ENCODE peak calls at places on chromosome 1, in seven cellular contexts. One of them, this sample, is unnamed.

GRCh38 chr1:61388586-61388985 is 306.2 kb downstream of the NFIA start:
- DNase-seq in cardiac fibroblast: peak; percentile 60
- DNase-seq in IMR-90: peak; percentile 18
- DNase-seq in transverse colon: no peak
- DNase-seq in heart right ventricle: no peak
- DNase-seq in pancreas: no peak
- DNase-seq in AG04450: no peak
- DNase-seq in this sample: no peak

GRCh38 chr1:210347112-210347511 is 18.4 kb downstream of the HHAT start:
- DNase-seq in cardiac fibroblast: no peak
- DNase-seq in IMR-90: no peak
- DNase-seq in transverse colon: no peak
- DNase-seq in heart right ventricle: no peak
- DNase-seq in pancreas: no peak
- DNase-seq in AG04450: no peak
- DNase-seq in this sample: no peak

GRCh38 chr1:90133133-90133532 is 138.2 kb downstream of the ZNF326 start:
- DNase-seq in cardiac fibroblast: peak; percentile 16
- DNase-seq in IMR-90: peak; percentile 3
- DNase-seq in transverse colon: peak; percentile 23
- DNase-seq in heart right ventricle: no peak
- DNase-seq in pancreas: no peak
- DNase-seq in AG04450: no peak
- DNase-seq in this sample: peak; percentile 27

GRCh38 chr1:202160377-202160940 is at the start of gene PTPN7:
- DNase-seq in cardiac fibroblast: no peak
- DNase-seq in IMR-90: no peak
- DNase-seq in transverse colon: peak; percentile 61
- DNase-seq in heart right ventricle: no peak
- DNase-seq in pancreas: no peak
- DNase-seq in AG04450: no peak
- DNase-seq in this sample: no peak

GRCh38 chr1:116722016-116722838 is 32.0 kb upstream of the CD2 start:
- DNase-seq in cardiac fibroblast: no peak
- DNase-seq in IMR-90: no peak
- DNase-seq in transverse colon: peak; percentile 27
- DNase-seq in heart right ventricle: no peak
- DNase-seq in pancreas: no peak
- DNase-seq in AG04450: no peak
- DNase-seq in this sample: no peak

GRCh38 chr1:57867001-57867400 is 443.1 kb upstream of the DAB1 start:
- DNase-seq in cardiac fibroblast: no peak
- DNase-seq in IMR-90: no peak
- DNase-seq in transverse colon: peak; percentile 53
- DNase-seq in heart right ventricle: no peak
- DNase-seq in pancreas: no peak
- DNase-seq in AG04450: no peak
- DNase-seq in this sample: no peak

GRCh38 chr1:181296180-181296579 is 187.1 kb upstream of the CACNA1E start:
- DNase-seq in cardiac fibroblast: no peak
- DNase-seq in IMR-90: no peak
- DNase-seq in transverse colon: no peak
- DNase-seq in heart right ventricle: no peak
- DNase-seq in pancreas: no peak
- DNase-seq in AG04450: no peak
- DNase-seq in this sample: no peak

GRCh38 chr1:2528016-2528415 is 1.6 kb upstream of the PANK4 start:
- DNase-seq in cardiac fibroblast: no peak
- DNase-seq in IMR-90: no peak
- DNase-seq in transverse colon: no peak
- DNase-seq in heart right ventricle: peak; percentile 80
- DNase-seq in pancreas: peak; percentile 44
- DNase-seq in AG04450: no peak
- DNase-seq in this sample: no peak

GRCh38 chr1:247845011-247845692 is 3.5 kb upstream of the OR11L1 start:
- DNase-seq in cardiac fibroblast: no peak
- DNase-seq in IMR-90: no peak
- DNase-seq in transverse colon: no peak
- DNase-seq in heart right ventricle: no peak
- DNase-seq in pancreas: no peak
- DNase-seq in AG04450: no peak
- DNase-seq in this sample: no peak

GRCh38 chr1:7069888-7070287 is 284.6 kb downstream of the CAMTA1 start:
- DNase-seq in cardiac fibroblast: no peak
- DNase-seq in IMR-90: no peak
- DNase-seq in transverse colon: no peak
- DNase-seq in heart right ventricle: no peak
- DNase-seq in pancreas: no peak
- DNase-seq in AG04450: no peak
- DNase-seq in this sample: no peak

GRCh38 chr1:154883919-154884867 is 14.1 kb upstream of the KCNN3 start:
- DNase-seq in cardiac fibroblast: no peak
- DNase-seq in IMR-90: no peak
- DNase-seq in transverse colon: no peak
- DNase-seq in heart right ventricle: no peak
- DNase-seq in pancreas: no peak
- DNase-seq in AG04450: no peak
- DNase-seq in this sample: no peak

GRCh38 chr1:117656202-117656641 is 50.4 kb downstream of the TENT5C start:
- DNase-seq in cardiac fibroblast: no peak
- DNase-seq in IMR-90: no peak
- DNase-seq in transverse colon: peak; percentile 76
- DNase-seq in heart right ventricle: no peak
- DNase-seq in pancreas: no peak
- DNase-seq in AG04450: no peak
- DNase-seq in this sample: no peak

GRCh38 chr1:244163861-244164562 is 112.9 kb downstream of the ZBTB18 start:
- DNase-seq in cardiac fibroblast: peak; percentile 96
- DNase-seq in IMR-90: peak; percentile 98
- DNase-seq in transverse colon: no peak
- DNase-seq in heart right ventricle: no peak
- DNase-seq in pancreas: no peak
- DNase-seq in AG04450: peak; percentile 88
- DNase-seq in this sample: peak; percentile 96

GRCh38 chr1:4770713-4771112 is 116.3 kb downstream of the AJAP1 start:
- DNase-seq in cardiac fibroblast: no peak
- DNase-seq in IMR-90: no peak
- DNase-seq in transverse colon: no peak
- DNase-seq in heart right ventricle: no peak
- DNase-seq in pancreas: no peak
- DNase-seq in AG04450: no peak
- DNase-seq in this sample: no peak

DNA sequence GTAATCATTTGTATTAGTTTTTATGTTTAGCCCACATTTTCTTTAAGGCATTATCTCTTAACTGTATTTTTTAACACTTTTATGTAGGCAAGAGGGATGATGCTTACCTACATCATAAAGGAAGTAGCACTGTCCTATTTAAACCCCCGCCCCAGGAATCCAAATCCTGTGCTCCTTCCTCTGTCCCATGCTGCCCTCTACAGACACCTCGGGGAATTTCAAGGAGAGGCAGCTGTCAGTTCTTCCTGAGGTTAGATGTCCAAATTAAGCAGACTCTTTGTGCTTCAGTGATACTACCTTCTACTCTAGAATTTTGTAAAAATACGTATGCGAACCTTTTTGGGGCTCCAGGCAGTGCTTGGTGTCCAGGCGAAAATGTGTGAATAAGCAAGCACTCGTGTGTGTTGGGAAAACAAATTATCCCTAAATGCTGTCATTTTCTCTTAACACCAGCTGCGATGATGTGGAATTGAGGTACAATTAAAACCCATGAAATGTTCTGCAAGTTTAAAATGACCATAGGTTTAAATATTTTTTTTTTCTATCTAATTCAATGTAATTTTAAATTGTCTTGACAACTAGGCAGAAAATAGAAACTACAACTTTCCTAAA is 19.2 kb downstream of the CRCT1 start:
- DNase-seq in cardiac fibroblast: peak; percentile 20
- DNase-seq in IMR-90: peak; percentile 15
- DNase-seq in transverse colon: peak; percentile 56
- DNase-seq in heart right ventricle: no peak
- DNase-seq in pancreas: peak; percentile 3
- DNase-seq in AG04450: no peak
- DNase-seq in this sample: peak; percentile 6
- TF ChIP-seq CTCF in cardiac fibroblast: peak; percentile 71
- TF ChIP-seq CTCF in IMR-90: peak; percentile 62
- TF ChIP-seq CTCF in transverse colon: peak; percentile 68
- TF ChIP-seq CTCF in heart right ventricle: no peak
- TF ChIP-seq CTCF in pancreas: no peak
- TF ChIP-seq CTCF in AG04450: peak; percentile 28
- TF ChIP-seq CTCF in this sample: peak; percentile 92

DNA sequence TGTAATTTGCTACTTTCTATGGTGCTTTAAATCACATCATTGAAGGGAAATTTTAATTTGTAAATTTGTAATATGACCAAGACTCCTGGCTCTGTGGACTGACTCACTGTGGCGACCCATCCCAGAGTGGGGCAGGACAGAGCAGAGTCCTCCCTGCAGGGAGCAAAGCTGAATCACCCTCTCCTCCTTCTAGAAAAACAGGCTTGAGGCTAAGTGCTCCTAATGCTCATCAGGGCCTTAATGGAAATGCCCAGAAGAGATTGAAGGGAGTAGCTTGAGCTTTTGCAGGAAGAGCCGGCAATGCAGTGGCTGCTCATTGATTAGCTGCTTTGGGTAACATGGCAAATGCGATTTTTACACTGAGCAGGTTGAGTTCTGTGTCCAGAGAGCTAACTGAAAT is 16.8 kb downstream of the S100A10 start:
- DNase-seq in cardiac fibroblast: peak; percentile 16
- DNase-seq in IMR-90: peak; percentile 68
- DNase-seq in transverse colon: peak; percentile 49
- DNase-seq in heart right ventricle: no peak
- DNase-seq in pancreas: no peak
- DNase-seq in AG04450: no peak
- DNase-seq in this sample: no peak
- TF ChIP-seq CTCF in cardiac fibroblast: no peak
- TF ChIP-seq CTCF in IMR-90: no peak
- TF ChIP-seq CTCF in transverse colon: no peak
- TF ChIP-seq CTCF in heart right ventricle: no peak
- TF ChIP-seq CTCF in pancreas: no peak
- TF ChIP-seq CTCF in AG04450: no peak
- TF ChIP-seq CTCF in this sample: no peak

GRCh38 chr1:33096358-33097005 is 15.5 kb downstream of the AZIN2 start:
- DNase-seq in cardiac fibroblast: peak; percentile 89
- DNase-seq in IMR-90: peak; percentile 75
- DNase-seq in transverse colon: no peak
- DNase-seq in heart right ventricle: no peak
- DNase-seq in pancreas: no peak
- DNase-seq in AG04450: peak; percentile 39
- DNase-seq in this sample: no peak

GRCh38 chr1:33094486-33094885 is 13.5 kb downstream of the AZIN2 start:
- DNase-seq in cardiac fibroblast: no peak
- DNase-seq in IMR-90: no peak
- DNase-seq in transverse colon: no peak
- DNase-seq in heart right ventricle: no peak
- DNase-seq in pancreas: no peak
- DNase-seq in AG04450: no peak
- DNase-seq in this sample: no peak

GRCh38 chr1:33094971-33095604 is 14.1 kb downstream of the AZIN2 start:
- DNase-seq in cardiac fibroblast: peak; percentile 82
- DNase-seq in IMR-90: peak; percentile 71
- DNase-seq in transverse colon: peak; percentile 70
- DNase-seq in heart right ventricle: no peak
- DNase-seq in pancreas: peak; percentile 30
- DNase-seq in AG04450: peak; percentile 29
- DNase-seq in this sample: no peak

GRCh38 chr1:33092438-33092837 is 11.5 kb downstream of the AZIN2 start:
- DNase-seq in cardiac fibroblast: no peak
- DNase-seq in IMR-90: no peak
- DNase-seq in transverse colon: no peak
- DNase-seq in heart right ventricle: no peak
- DNase-seq in pancreas: no peak
- DNase-seq in AG04450: no peak
- DNase-seq in this sample: no peak

GRCh38 chr1:33093004-33093403 is 12.1 kb downstream of the AZIN2 start:
- DNase-seq in cardiac fibroblast: no peak
- DNase-seq in IMR-90: no peak
- DNase-seq in transverse colon: no peak
- DNase-seq in heart right ventricle: no peak
- DNase-seq in pancreas: no peak
- DNase-seq in AG04450: no peak
- DNase-seq in this sample: no peak
- TF ChIP-seq CTCF in cardiac fibroblast: no peak
- TF ChIP-seq CTCF in IMR-90: peak; percentile 12
- TF ChIP-seq CTCF in transverse colon: no peak
- TF ChIP-seq CTCF in heart right ventricle: no peak
- TF ChIP-seq CTCF in pancreas: no peak
- TF ChIP-seq CTCF in AG04450: no peak
- TF ChIP-seq CTCF in this sample: no peak

GRCh38 chr1:51569284-51570062 is 47.4 kb upstream of the OSBPL9 start:
- DNase-seq in cardiac fibroblast: peak; percentile 51
- DNase-seq in IMR-90: peak; percentile 82
- DNase-seq in transverse colon: peak; percentile 17
- DNase-seq in heart right ventricle: no peak
- DNase-seq in pancreas: peak; percentile 18
- DNase-seq in AG04450: peak; percentile 30
- DNase-seq in this sample: peak; percentile 76
- TF ChIP-seq CTCF in cardiac fibroblast: peak; percentile 22
- TF ChIP-seq CTCF in IMR-90: no peak
- TF ChIP-seq CTCF in transverse colon: no peak
- TF ChIP-seq CTCF in heart right ventricle: no peak
- TF ChIP-seq CTCF in pancreas: no peak
- TF ChIP-seq CTCF in AG04450: peak; percentile 31
- TF ChIP-seq CTCF in this sample: peak; percentile 11

DNA sequence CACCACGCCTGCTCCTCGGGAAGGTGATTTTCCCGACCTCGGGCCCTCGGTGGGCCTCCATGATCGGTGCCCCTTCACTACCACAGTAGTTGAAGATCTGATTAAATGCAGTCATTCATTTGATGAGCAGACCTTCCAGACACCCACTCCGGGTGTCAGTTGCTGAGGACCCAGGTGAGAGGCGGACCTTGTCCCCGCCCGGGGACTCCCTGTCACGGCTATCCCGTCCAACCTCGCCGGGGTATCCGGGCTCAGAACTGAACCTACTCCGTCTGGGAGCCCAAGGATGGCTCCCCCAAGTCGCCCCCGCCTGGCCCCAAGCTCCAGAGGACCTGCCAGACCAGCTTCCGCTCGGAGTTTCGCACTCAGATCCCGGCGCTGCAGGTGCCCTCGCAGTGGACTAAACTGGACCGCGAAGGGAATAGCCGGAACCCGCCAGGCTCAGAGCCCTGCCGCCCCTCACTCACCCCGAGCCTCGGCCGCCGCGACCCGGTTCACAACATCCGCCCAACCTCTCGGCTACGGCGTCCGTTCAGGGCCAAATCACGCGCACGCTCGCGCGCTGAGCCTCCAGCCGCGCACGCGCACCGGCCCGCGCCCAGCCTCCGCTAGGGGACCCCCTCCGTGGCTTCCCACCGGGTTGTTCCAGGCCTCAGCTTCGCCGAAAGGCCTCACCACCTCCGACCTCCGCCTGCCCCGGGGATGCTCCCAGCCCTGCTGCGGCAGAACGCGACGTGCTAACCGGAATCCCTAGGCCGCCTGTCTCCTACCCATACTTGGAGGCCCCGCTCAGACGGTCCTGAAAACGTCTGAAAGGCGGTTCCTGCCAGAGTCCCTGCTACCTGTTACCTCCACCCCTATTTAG is 22.3 kb downstream of the RNU1-3 start:
- DNase-seq in cardiac fibroblast: peak; percentile 98
- DNase-seq in IMR-90: peak; percentile 92
- DNase-seq in transverse colon: peak; percentile 99
- DNase-seq in heart right ventricle: peak; percentile 100
- DNase-seq in pancreas: peak; percentile 95
- DNase-seq in AG04450: peak; percentile 86
- DNase-seq in this sample: peak; percentile 76
- TF ChIP-seq CTCF in cardiac fibroblast: peak; percentile 44
- TF ChIP-seq CTCF in IMR-90: peak; percentile 50
- TF ChIP-seq CTCF in transverse colon: no peak
- TF ChIP-seq CTCF in heart right ventricle: peak; percentile 30
- TF ChIP-seq CTCF in pancreas: peak; percentile 49
- TF ChIP-seq CTCF in AG04450: peak; percentile 59
- TF ChIP-seq CTCF in this sample: peak; percentile 59

This sample was measured in epithelial cell of proximal tubule.